ENCODE peak calls at places on chromosomes 1 and 21, in nine cellular contexts. One of them, this sample, is unnamed.

GRCh38 chr1:231335663-231336602 is 1.7 kb downstream of the EXOC8 start:
- DNase-seq in left ventricle myocardium inferior: no peak
- DNase-seq in tibial artery: no peak
- DNase-seq in coronary artery: no peak
- DNase-seq in psoas muscle: peak
- DNase-seq in PC-9: no peak
- DNase-seq in cardiac muscle cell: no peak
- DNase-seq in upper lobe of right lung: no peak
- DNase-seq in fibroblast of lung: no peak
- DNase-seq in this sample: no peak

GRCh38 chr1:214540324-214540723 is 11.1 kb downstream of the PTPN14 start:
- DNase-seq in left ventricle myocardium inferior: no peak
- DNase-seq in tibial artery: no peak
- DNase-seq in coronary artery: no peak
- DNase-seq in psoas muscle: no peak
- DNase-seq in PC-9: no peak
- DNase-seq in cardiac muscle cell: peak
- DNase-seq in upper lobe of right lung: no peak
- DNase-seq in fibroblast of lung: no peak
- DNase-seq in this sample: no peak

GRCh38 chr1:10082785-10083479 is 50.2 kb downstream of the UBE4B start:
- DNase-seq in left ventricle myocardium inferior: no peak
- DNase-seq in tibial artery: no peak
- DNase-seq in coronary artery: no peak
- DNase-seq in psoas muscle: no peak
- DNase-seq in PC-9: no peak
- DNase-seq in cardiac muscle cell: no peak
- DNase-seq in upper lobe of right lung: no peak
- DNase-seq in fibroblast of lung: peak
- DNase-seq in this sample: no peak

GRCh38 chr1:101237229-101237837 is 514 bp downstream of the S1PR1 start:
- DNase-seq in left ventricle myocardium inferior: no peak
- DNase-seq in tibial artery: peak
- DNase-seq in coronary artery: no peak
- DNase-seq in psoas muscle: no peak
- DNase-seq in PC-9: no peak
- DNase-seq in cardiac muscle cell: peak
- DNase-seq in upper lobe of right lung: no peak
- DNase-seq in fibroblast of lung: peak
- DNase-seq in this sample: no peak

GRCh38 chr21:17051054-17051453 is 461.8 kb upstream of the CXADR start:
- DNase-seq in left ventricle myocardium inferior: no peak
- DNase-seq in tibial artery: no peak
- DNase-seq in coronary artery: no peak
- DNase-seq in psoas muscle: no peak
- DNase-seq in PC-9: no peak
- DNase-seq in cardiac muscle cell: peak
- DNase-seq in upper lobe of right lung: no peak
- DNase-seq in fibroblast of lung: peak
- DNase-seq in this sample: peak

GRCh38 chr1:188220051-188220450 is 1391.3 kb downstream of the PLA2G4A start:
- DNase-seq in left ventricle myocardium inferior: no peak
- DNase-seq in tibial artery: no peak
- DNase-seq in coronary artery: no peak
- DNase-seq in psoas muscle: no peak
- DNase-seq in PC-9: no peak
- DNase-seq in cardiac muscle cell: no peak
- DNase-seq in upper lobe of right lung: no peak
- DNase-seq in fibroblast of lung: no peak
- DNase-seq in this sample: no peak

GRCh38 chr1:100249155-100249536 is 488 bp downstream of the DBT start:
- DNase-seq in left ventricle myocardium inferior: no peak
- DNase-seq in tibial artery: no peak
- DNase-seq in coronary artery: no peak
- DNase-seq in psoas muscle: no peak
- DNase-seq in PC-9: no peak
- DNase-seq in cardiac muscle cell: peak
- DNase-seq in upper lobe of right lung: no peak
- DNase-seq in fibroblast of lung: no peak
- DNase-seq in this sample: no peak

GRCh38 chr21:43900690-43901089 is 35.7 kb downstream of the AGPAT3 start:
- DNase-seq in left ventricle myocardium inferior: no peak
- DNase-seq in tibial artery: no peak
- DNase-seq in coronary artery: no peak
- DNase-seq in psoas muscle: no peak
- DNase-seq in PC-9: no peak
- DNase-seq in cardiac muscle cell: no peak
- DNase-seq in upper lobe of right lung: no peak
- DNase-seq in fibroblast of lung: no peak
- DNase-seq in this sample: no peak

GRCh38 chr1:217188280-217189235 is 442.3 kb downstream of the GPATCH2 start:
- DNase-seq in left ventricle myocardium inferior: no peak
- DNase-seq in tibial artery: no peak
- DNase-seq in coronary artery: no peak
- DNase-seq in psoas muscle: no peak
- DNase-seq in PC-9: no peak
- DNase-seq in cardiac muscle cell: peak
- DNase-seq in upper lobe of right lung: no peak
- DNase-seq in fibroblast of lung: peak
- DNase-seq in this sample: no peak

GRCh38 chr21:43916691-43917514 is 51.9 kb downstream of the AGPAT3 start:
- DNase-seq in left ventricle myocardium inferior: no peak
- DNase-seq in tibial artery: no peak
- DNase-seq in coronary artery: no peak
- DNase-seq in psoas muscle: no peak
- DNase-seq in PC-9: no peak
- DNase-seq in cardiac muscle cell: no peak
- DNase-seq in upper lobe of right lung: peak
- DNase-seq in fibroblast of lung: no peak
- DNase-seq in this sample: no peak

GRCh38 chr1:248843687-248844086 is 5.7 kb downstream of the ZNF672 start:
- DNase-seq in left ventricle myocardium inferior: no peak
- DNase-seq in tibial artery: no peak
- DNase-seq in coronary artery: no peak
- DNase-seq in psoas muscle: no peak
- DNase-seq in PC-9: no peak
- DNase-seq in cardiac muscle cell: no peak
- DNase-seq in upper lobe of right lung: no peak
- DNase-seq in fibroblast of lung: no peak
- DNase-seq in this sample: no peak

GRCh38 chr1:235952950-235953615 is 86.4 kb upstream of the LYST start:
- DNase-seq in left ventricle myocardium inferior: no peak
- DNase-seq in tibial artery: no peak
- DNase-seq in coronary artery: no peak
- DNase-seq in psoas muscle: no peak
- DNase-seq in PC-9: no peak
- DNase-seq in cardiac muscle cell: no peak
- DNase-seq in upper lobe of right lung: no peak
- DNase-seq in fibroblast of lung: no peak
- DNase-seq in this sample: no peak

GRCh38 chr21:39923441-39923840 is 56.2 kb downstream of the PCP4 start:
- DNase-seq in left ventricle myocardium inferior: no peak
- DNase-seq in tibial artery: no peak
- DNase-seq in coronary artery: no peak
- DNase-seq in psoas muscle: no peak
- DNase-seq in PC-9: no peak
- DNase-seq in cardiac muscle cell: no peak
- DNase-seq in upper lobe of right lung: no peak
- DNase-seq in fibroblast of lung: no peak
- DNase-seq in this sample: no peak

GRCh38 chr1:231423648-231424047 is 1.6 kb upstream of the EGLN1 start:
- DNase-seq in left ventricle myocardium inferior: no peak
- DNase-seq in tibial artery: no peak
- DNase-seq in coronary artery: no peak
- DNase-seq in psoas muscle: no peak
- DNase-seq in PC-9: peak
- DNase-seq in cardiac muscle cell: no peak
- DNase-seq in upper lobe of right lung: no peak
- DNase-seq in fibroblast of lung: no peak
- DNase-seq in this sample: no peak

GRCh38 chr1:156337888-156338179 is 258 bp downstream of the CCT3 start:
- DNase-seq in left ventricle myocardium inferior: no peak
- DNase-seq in tibial artery: no peak
- DNase-seq in coronary artery: no peak
- DNase-seq in psoas muscle: no peak
- DNase-seq in PC-9: no peak
- DNase-seq in cardiac muscle cell: no peak
- DNase-seq in upper lobe of right lung: no peak
- DNase-seq in fibroblast of lung: no peak
- DNase-seq in this sample: no peak

GRCh38 chr1:156338180-156338973 is at the start of the genes CCT3 and TSACC:
- DNase-seq in left ventricle myocardium inferior: peak
- DNase-seq in tibial artery: peak
- DNase-seq in coronary artery: peak
- DNase-seq in psoas muscle: peak
- DNase-seq in PC-9: peak
- DNase-seq in cardiac muscle cell: peak
- DNase-seq in upper lobe of right lung: peak
- DNase-seq in fibroblast of lung: peak
- DNase-seq in this sample: peak

GRCh38 chr1:156337052-156337887 is 822 bp downstream of the CCT3 start:
- DNase-seq in left ventricle myocardium inferior: no peak
- DNase-seq in tibial artery: no peak
- DNase-seq in coronary artery: no peak
- DNase-seq in psoas muscle: no peak
- DNase-seq in PC-9: no peak
- DNase-seq in cardiac muscle cell: no peak
- DNase-seq in upper lobe of right lung: no peak
- DNase-seq in fibroblast of lung: peak
- DNase-seq in this sample: no peak

DNA sequence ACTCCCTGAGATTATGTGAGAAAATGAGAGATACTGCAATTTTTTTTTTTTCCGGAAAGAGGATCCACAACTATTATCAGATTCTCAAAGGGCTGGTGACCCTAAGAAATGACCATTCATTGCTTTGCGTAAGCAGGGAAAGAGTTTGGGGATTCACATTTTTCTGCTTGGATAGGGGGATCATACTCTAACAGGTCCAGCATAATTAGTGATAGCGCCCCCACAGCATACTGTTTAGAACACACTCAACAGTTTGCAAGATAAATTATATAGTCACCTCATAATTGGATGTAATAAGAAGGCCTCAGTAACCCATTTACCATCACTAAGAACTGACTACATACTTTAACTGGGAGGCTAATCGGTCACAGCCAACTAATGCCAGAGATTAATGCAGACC is 1.9 kb downstream of the CCT3 start:
- DNase-seq in left ventricle myocardium inferior: no peak
- DNase-seq in tibial artery: no peak
- DNase-seq in coronary artery: no peak
- DNase-seq in psoas muscle: no peak
- DNase-seq in PC-9: no peak
- DNase-seq in cardiac muscle cell: no peak
- DNase-seq in upper lobe of right lung: no peak
- DNase-seq in fibroblast of lung: peak
- DNase-seq in this sample: no peak
- H3K4me3 ChIP-seq in left ventricle myocardium inferior: peak
- H3K4me3 ChIP-seq in tibial artery: peak
- H3K4me3 ChIP-seq in coronary artery: peak
- H3K4me3 ChIP-seq in psoas muscle: peak
- H3K4me3 ChIP-seq in PC-9: peak
- H3K4me3 ChIP-seq in cardiac muscle cell: no peak
- H3K4me3 ChIP-seq in upper lobe of right lung: no peak
- H3K4me3 ChIP-seq in fibroblast of lung: peak
- H3K4me3 ChIP-seq in this sample: peak

GRCh38 chr1:174999926-175000696 is at the start of gene CACYBP:
- DNase-seq in left ventricle myocardium inferior: no peak
- DNase-seq in tibial artery: peak
- DNase-seq in coronary artery: peak
- DNase-seq in psoas muscle: no peak
- DNase-seq in PC-9: no peak
- DNase-seq in cardiac muscle cell: peak
- DNase-seq in upper lobe of right lung: no peak
- DNase-seq in fibroblast of lung: peak
- DNase-seq in this sample: no peak
- TF ChIP-seq CTCF in left ventricle myocardium inferior: no peak
- TF ChIP-seq CTCF in tibial artery: no peak
- TF ChIP-seq CTCF in coronary artery: no peak
- TF ChIP-seq CTCF in psoas muscle: no peak
- TF ChIP-seq CTCF in PC-9: no peak
- TF ChIP-seq CTCF in cardiac muscle cell: no peak
- TF ChIP-seq CTCF in upper lobe of right lung: no peak
- TF ChIP-seq CTCF in fibroblast of lung: no peak
- TF ChIP-seq CTCF in this sample: no peak

GRCh38 chr1:108845991-108846390 is 10.9 kb downstream of the AKNAD1 start:
- DNase-seq in left ventricle myocardium inferior: no peak
- DNase-seq in tibial artery: no peak
- DNase-seq in coronary artery: no peak
- DNase-seq in psoas muscle: no peak
- DNase-seq in PC-9: no peak
- DNase-seq in cardiac muscle cell: no peak
- DNase-seq in upper lobe of right lung: no peak
- DNase-seq in fibroblast of lung: no peak
- DNase-seq in this sample: no peak
- H3K27ac ChIP-seq in left ventricle myocardium inferior: no peak
- H3K27ac ChIP-seq in tibial artery: no peak
- H3K27ac ChIP-seq in coronary artery: no peak
- H3K27ac ChIP-seq in psoas muscle: no peak
- H3K27ac ChIP-seq in PC-9: no peak
- H3K27ac ChIP-seq in cardiac muscle cell: no peak
- H3K27ac ChIP-seq in upper lobe of right lung: no peak
- H3K27ac ChIP-seq in fibroblast of lung: no peak
- H3K27ac ChIP-seq in this sample: peak

GRCh38 chr1:160308451-160309182 is 23.7 kb upstream of the PEX19 start:
- DNase-seq in left ventricle myocardium inferior: no peak
- DNase-seq in tibial artery: no peak
- DNase-seq in coronary artery: no peak
- DNase-seq in psoas muscle: no peak
- DNase-seq in PC-9: no peak
- DNase-seq in cardiac muscle cell: no peak
- DNase-seq in upper lobe of right lung: no peak
- DNase-seq in fibroblast of lung: no peak
- DNase-seq in this sample: no peak

GRCh38 chr1:160309183-160309535 is 24.2 kb upstream of the PEX19 start:
- DNase-seq in left ventricle myocardium inferior: no peak
- DNase-seq in tibial artery: no peak
- DNase-seq in coronary artery: no peak
- DNase-seq in psoas muscle: no peak
- DNase-seq in PC-9: no peak
- DNase-seq in cardiac muscle cell: no peak
- DNase-seq in upper lobe of right lung: no peak
- DNase-seq in fibroblast of lung: peak
- DNase-seq in this sample: no peak

GRCh38 chr1:160307455-160307854 is 22.5 kb upstream of the PEX19 start:
- DNase-seq in left ventricle myocardium inferior: no peak
- DNase-seq in tibial artery: no peak
- DNase-seq in coronary artery: no peak
- DNase-seq in psoas muscle: no peak
- DNase-seq in PC-9: no peak
- DNase-seq in cardiac muscle cell: no peak
- DNase-seq in upper lobe of right lung: no peak
- DNase-seq in fibroblast of lung: no peak
- DNase-seq in this sample: no peak
- H3K4me3 ChIP-seq in left ventricle myocardium inferior: no peak
- H3K4me3 ChIP-seq in tibial artery: no peak
- H3K4me3 ChIP-seq in coronary artery: no peak
- H3K4me3 ChIP-seq in psoas muscle: no peak
- H3K4me3 ChIP-seq in PC-9: no peak
- H3K4me3 ChIP-seq in cardiac muscle cell: no peak
- H3K4me3 ChIP-seq in upper lobe of right lung: no peak
- H3K4me3 ChIP-seq in fibroblast of lung: no peak
- H3K4me3 ChIP-seq in this sample: no peak